ENCODE peak calls at places on chromosome 9, in four cellular contexts. S is brain pericyte, G is nephron progenitor cell, R is AG08396. D is an unnamed sample.

GRCh38 chr9:87336407-87336806 is 161.3 kb upstream of the DAPK1 start:
- DNase-seq in S (no peak), R (no peak), G (no peak), D (peak)

GRCh38 chr9:131733601-131734061 is 6.2 kb downstream of the RAPGEF1 start:
- DNase-seq in R (peak), G (no peak), S (peak), D (no peak)

GRCh38 chr9:87869082-87869481 is 13.6 kb upstream of the SPATA31E1 start:
- DNase-seq in S (no peak), R (no peak), G (no peak), D (no peak)

GRCh38 chr9:133184971-133185370 is 21.3 kb upstream of the GBGT1 start:
- DNase-seq in G (peak), R (peak), S (no peak), D (peak)

GRCh38 chr9:135410831-135411473 is 68.6 kb upstream of the PPP1R26 start:
- DNase-seq in R (no peak), S (no peak), G (no peak), D (no peak)

GRCh38 chr9:93952784-93953491 is 2.2 kb downstream of the BARX1 start:
- DNase-seq in R (no peak), S (no peak), G (peak), D (peak)

GRCh38 chr9:70229579-70229978 is 29.2 kb upstream of the SMC5 start:
- DNase-seq in R (no peak), G (no peak), S (no peak), D (peak)

GRCh38 chr9:93126151-93126781 is 7.8 kb downstream of the NINJ1 start:
- DNase-seq in S (no peak), R (no peak), G (no peak), D (no peak)

GRCh38 chr9:89277454-89277853 is 33.5 kb upstream of the CKS2 start:
- DNase-seq in R (no peak), S (no peak), G (no peak), D (no peak)

GRCh38 chr9:109507421-109507838 is 9.3 kb upstream of the PTPN3 start:
- DNase-seq in R (peak), G (no peak), S (no peak), D (no peak)

GRCh38 chr9:76321185-76321828 is 72.9 kb downstream of the RFK start:
- DNase-seq in G (no peak), R (peak), S (peak), D (no peak)

GRCh38 chr9:34292552-34292951 is 36.5 kb downstream of the KIF24 start:
- DNase-seq in G (no peak), S (no peak), R (no peak), D (peak)

GRCh38 chr9:4362281-4362680 is 62.4 kb upstream of the GLIS3 start:
- DNase-seq in S (no peak), G (no peak), R (no peak), D (no peak)

GRCh38 chr9:123617286-123617685 is 261.3 kb downstream of the CRB2 start:
- DNase-seq in G (no peak), S (no peak), R (no peak), D (no peak)

GRCh38 chr9:90783964-90784363 is 17.7 kb upstream of the SYK start:
- DNase-seq in R (no peak), S (no peak), G (no peak), D (no peak)

GRCh38 chr9:85484235-85484634 is 257.5 kb downstream of the AGTPBP1 start:
- DNase-seq in R (no peak), S (no peak), G (no peak), D (no peak)

GRCh38 chr9:129026442-129027223 is 1.5 kb downstream of the SH3GLB2 start:
- DNase-seq in R (peak), G (peak), S (no peak), D (peak)

GRCh38 chr9:27179245-27179870 is 70.3 kb downstream of the TEK start:
- DNase-seq in R (no peak), G (no peak), S (no peak), D (no peak)

GRCh38 chr9:127913682-127914081 is 3.2 kb downstream of the ST6GALNAC4 start:
- DNase-seq in R (no peak), S (no peak), G (no peak), D (no peak)

GRCh38 chr9:110604101-110604710 is 24.7 kb upstream of the SVEP1 start:
- DNase-seq in S (no peak), G (no peak), R (no peak), D (no peak)

GRCh38 chr9:86642721-86643120 is 288.5 kb upstream of the TUT7 start:
- DNase-seq in G (no peak), S (no peak), R (no peak), D (no peak)

GRCh38 chr9:104746798-104747197 is 685 bp upstream of the NIPSNAP3A start:
- DNase-seq in G (no peak), R (no peak), S (no peak), D (no peak)

GRCh38 chr9:91818647-91819403 is 131.2 kb downstream of the ROR2 start:
- DNase-seq in S (no peak), R (no peak), G (no peak), D (no peak)

GRCh38 chr9:242461-243080 is 27.9 kb downstream of the DOCK8 start:
- DNase-seq in R (no peak), G (no peak), S (no peak), D (no peak)

GRCh38 chr9:137077010-137077747 is at the start of gene UAP1L1:
- DNase-seq in S (no peak), G (peak), R (peak), D (peak)

GRCh38 chr9:4857163-4857562 is 64.4 kb downstream of the RCL1 start:
- DNase-seq in R (no peak), S (no peak), G (no peak), D (no peak)

GRCh38 chr9:115882911-115883310 is 270.7 kb upstream of the PAPPA start:
- DNase-seq in S (no peak), R (peak), G (no peak), D (no peak)

GRCh38 chr9:133883356-133883755 is 108.8 kb downstream of the VAV2 start:
- DNase-seq in S (no peak), R (no peak), G (no peak), D (no peak)

GRCh38 chr9:107847977-107848376 is 358.4 kb upstream of the KLF4 start:
- DNase-seq in S (no peak), G (no peak), R (no peak), D (no peak)

GRCh38 chr9:89165880-89166279 is 12.7 kb downstream of the SHC3 start:
- DNase-seq in S (no peak), G (no peak), R (no peak), D (no peak)

GRCh38 chr9:136198605-136199083 is 6.3 kb downstream of the LHX3 start:
- DNase-seq in R (no peak), G (peak), S (no peak), D (no peak)

GRCh38 chr9:71271602-71272001 is 150.2 kb upstream of the TRPM3 start:
- DNase-seq in R (no peak), S (no peak), G (no peak), D (no peak)

GRCh38 chr9:79015951-79016350 is 555.8 kb upstream of the TLE4 start:
- DNase-seq in S (no peak), G (no peak), R (no peak), D (no peak)

GRCh38 chr9:134994926-134995791 is 77.4 kb upstream of the FCN1 start:
- DNase-seq in G (no peak), R (no peak), S (no peak), D (no peak)

GRCh38 chr9:86842573-86842972 is 104.7 kb downstream of the GAS1 start:
- DNase-seq in S (no peak), G (no peak), R (no peak), D (no peak)

GRCh38 chr9:136438909-136439549 is 616 bp downstream of the INPP5E start:
- DNase-seq in G (peak), R (peak), S (no peak), D (peak)